ENCODE peak calls at places on chromosomes 5 and 9, in four cellular contexts. X is spleen, W is HL-60, I is GM12892. K is an unnamed sample.

GRCh38 chr9:79741381-79741780 is 169.6 kb downstream of the TLE4 start:
- DNase-seq in X (no peak), W (no peak), I (no peak), K (no peak)

GRCh38 chr9:99040911-99041582 is 63.9 kb upstream of the TGFBR1 start:
- DNase-seq in X (no peak), W (peak; percentile 73), I (no peak), K (no peak)

GRCh38 chr5:65481171-65481575 is 547 bp downstream of the ADAMTS6 start:
- DNase-seq in X (no peak), W (no peak), I (no peak), K (no peak)

GRCh38 chr5:177071671-177072385 is 14.9 kb upstream of the FGFR4 start:
- DNase-seq in X (no peak), W (peak; percentile 41), I (no peak), K (peak; percentile 77)

GRCh38 chr5:166962470-166962869 is 1329.0 kb upstream of the WWC1 start:
- DNase-seq in X (no peak), W (no peak), I (no peak), K (no peak)

GRCh38 chr9:98556511-98556910 is 152.2 kb downstream of the GABBR2 start:
- DNase-seq in X (no peak), W (no peak), I (no peak), K (no peak)

GRCh38 chr9:118306773-118307172 is 602.6 kb downstream of the TLR4 start:
- DNase-seq in X (no peak), W (no peak), I (no peak), K (no peak)

GRCh38 chr5:1255081-1255561 is 29.9 kb downstream of the SLC6A18 start:
- DNase-seq in X (no peak), W (no peak), I (no peak), K (no peak)

GRCh38 chr5:116573617-116574431 is 799 bp downstream of the SEMA6A start:
- DNase-seq in X (peak; percentile 76), W (no peak), I (no peak), K (no peak)

GRCh38 chr9:5790923-5791322 is 42.0 kb downstream of the ERMP1 start:
- DNase-seq in X (no peak), W (no peak), I (no peak), K (no peak)

GRCh38 chr9:69344459-69344858 is 19.4 kb downstream of the ENTREP1 start:
- DNase-seq in X (no peak), W (no peak), I (no peak), K (no peak)

GRCh38 chr5:75567710-75568109 is 43.5 kb upstream of the ANKDD1B start:
- DNase-seq in X (no peak), W (no peak), I (no peak), K (no peak)

GRCh38 chr9:4714266-4715016 is 26.6 kb downstream of the AK3 start:
- DNase-seq in X (no peak), W (no peak), I (no peak), K (no peak)

GRCh38 chr5:160315968-160316367 is 3.6 kb upstream of the CCNJL start:
- DNase-seq in X (no peak), W (peak; percentile 68), I (no peak), K (peak; percentile 51)

GRCh38 chr5:83608122-83608521 is 112.5 kb downstream of the HAPLN1 start:
- DNase-seq in X (no peak), W (no peak), I (no peak), K (peak; percentile 28)

GRCh38 chr9:78685471-78685870 is 388.5 kb downstream of the PSAT1 start:
- DNase-seq in X (no peak), W (no peak), I (no peak), K (no peak)

GRCh38 chr5:82425591-82425990 is 147.4 kb upstream of the RPS23 start:
- DNase-seq in X (no peak), W (no peak), I (no peak), K (no peak)

GRCh38 chr5:95989283-95990048 is 27.8 kb upstream of the ELL2 start:
- DNase-seq in X (no peak), W (no peak), I (no peak), K (no peak)

GRCh38 chr9:95048225-95049087 is 269.1 kb downstream of the FANCC start:
- DNase-seq in X (peak; percentile 92), W (peak; percentile 42), I (peak; percentile 74), K (peak; percentile 85)

GRCh38 chr5:168260353-168261211 is 30.9 kb upstream of the WWC1 start:
- DNase-seq in X (no peak), W (no peak), I (no peak), K (no peak)

GRCh38 chr5:149623473-149623872 is 42.2 kb downstream of the ARHGEF37 start:
- DNase-seq in X (no peak), W (no peak), I (no peak), K (no peak)

GRCh38 chr9:87123830-87124229 is 176.5 kb upstream of the GAS1 start:
- DNase-seq in X (no peak), W (no peak), I (no peak), K (no peak)

GRCh38 chr9:87125819-87126218 is 178.5 kb upstream of the GAS1 start:
- DNase-seq in X (no peak), W (no peak), I (no peak), K (no peak)

GRCh38 chr9:87120610-87121009 is 173.3 kb upstream of the GAS1 start:
- DNase-seq in X (no peak), W (no peak), I (no peak), K (no peak)

GRCh38 chr9:87119328-87119881 is 172.1 kb upstream of the GAS1 start:
- DNase-seq in X (no peak), W (no peak), I (no peak), K (peak; percentile 74)

GRCh38 chr9:87122947-87123685 is 175.8 kb upstream of the GAS1 start:
- DNase-seq in X (no peak), W (no peak), I (no peak), K (no peak)
- TF ChIP-seq POLR2AphosphoS5 in X (no peak), W (no peak), I (no peak), K (no peak)

DNA sequence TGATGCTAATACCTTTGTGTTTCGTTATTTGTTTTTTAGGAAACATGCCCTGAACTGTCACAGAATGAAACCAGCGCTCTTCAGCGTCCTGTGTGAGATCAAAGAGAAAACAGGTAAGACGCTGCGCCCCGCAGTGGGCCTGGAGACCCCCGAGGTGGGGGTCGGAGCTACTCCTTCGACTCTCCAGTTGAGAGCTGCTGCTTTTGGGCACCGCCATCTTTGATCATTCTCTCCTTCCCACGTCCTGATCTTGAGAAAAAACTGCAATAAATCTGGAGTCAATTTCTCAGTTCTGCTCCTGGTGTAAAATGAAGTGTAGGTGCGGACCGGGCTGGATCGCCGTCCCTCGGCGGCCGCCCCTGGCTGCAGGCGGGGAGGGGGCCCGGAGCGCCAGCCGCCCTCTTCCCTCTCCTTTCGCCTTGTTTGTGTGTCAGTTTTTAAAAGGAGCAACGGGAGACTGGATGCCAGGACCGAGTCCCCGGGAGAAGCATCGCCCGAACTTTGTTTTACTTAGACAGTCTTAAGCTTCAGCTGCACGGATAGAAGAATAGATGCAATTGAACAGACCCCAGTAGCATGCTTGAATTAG is 1.4 kb downstream of the PBX3 start:
- DNase-seq in X (peak; percentile 83), W (no peak), I (no peak), K (no peak)
- TF ChIP-seq POLR2AphosphoS5 in X (no peak), W (no peak), I (no peak), K (no peak)

DNA sequence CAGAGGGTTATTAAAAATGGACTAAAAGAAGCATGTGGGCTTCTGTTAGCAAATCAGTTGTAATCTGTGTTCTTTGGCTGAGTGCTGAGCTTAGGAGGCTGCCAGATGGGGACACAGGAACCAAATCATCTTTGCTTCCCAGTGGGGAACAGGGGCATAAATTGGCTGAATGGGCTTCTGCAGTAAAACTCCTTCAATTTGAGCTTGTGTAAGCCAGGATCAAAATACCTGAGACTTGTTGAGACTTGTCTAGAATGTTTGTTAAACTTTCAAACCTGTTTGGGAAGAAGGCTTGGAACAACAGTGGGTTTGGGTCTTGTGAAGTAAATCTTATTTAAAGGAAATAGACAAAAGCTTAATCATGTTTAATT is 32.2 kb upstream of the TNFAIP8 start:
- DNase-seq in X (no peak), W (no peak), I (no peak), K (no peak)
- TF ChIP-seq POLR2AphosphoS5 in X (no peak), W (no peak), I (no peak), K (no peak)

GRCh38 chr9:85978496-85978895 is 37.5 kb downstream of the NAA35 start:
- DNase-seq in X (no peak), W (no peak), I (no peak), K (no peak)
- TF ChIP-seq POLR2AphosphoS5 in X (no peak), W (no peak), I (no peak), K (no peak)

GRCh38 chr5:53777864-53778618 is 217.6 kb downstream of the NDUFS4 start:
- DNase-seq in X (no peak), W (no peak), I (no peak), K (peak; percentile 63)
- TF ChIP-seq POLR2AphosphoS5 in X (no peak), W (no peak), I (no peak), K (no peak)

GRCh38 chr5:130773813-130774212 is 391.2 kb downstream of the HINT1 start:
- DNase-seq in X (no peak), W (no peak), I (no peak), K (no peak)
- TF ChIP-seq POLR2AphosphoS5 in X (no peak), W (no peak), I (no peak), K (no peak)

GRCh38 chr5:133952729-133953567 is 15.5 kb downstream of the C5orf15 start:
- DNase-seq in X (no peak), W (no peak), I (no peak), K (no peak)
- TF ChIP-seq POLR2AphosphoS5 in X (peak; percentile 72), W (no peak), I (no peak), K (peak; percentile 73)

K was measured in stomach.